ENCODE peak calls at places on chromosomes 13 and 19, in nine cellular contexts. U is CD8-positive, alpha-beta memory T cell; D is PC-9; I is psoas muscle; C is naive thymus-derived CD4-positive, alpha-beta T cell; N is cardiac muscle cell; Q is tibial nerve; X is body of pancreas; J is NT2/D1. B is an unnamed sample. For H3K4me1 and H3K9me3, the result is how much of the 10 kb centered on the place peaks cover.

GRCh38 chr19:17834350-17835181 is 13.2 kb downstream of the JAK3 start:
- DNase-seq in U (no peak), D (no peak), I (no peak), C (no peak), N (no peak), Q (no peak), X (no peak), J (no peak), B (no peak)

GRCh38 chr13:113668491-113668971 is 1.5 kb downstream of the GRK1 start:
- DNase-seq in U (no peak), D (no peak), I (no peak), C (no peak), N (no peak), Q (no peak), X (no peak), J (no peak), B (no peak)

GRCh38 chr13:109422163-109422562 is 364.2 kb downstream of the IRS2 start:
- DNase-seq in U (no peak), D (no peak), I (no peak), C (no peak), N (no peak), Q (no peak), X (no peak), J (no peak), B (no peak)

GRCh38 chr19:10431254-10431942 is 11.1 kb downstream of the PDE4A start:
- DNase-seq in U (peak), D (no peak), I (peak), C (no peak), N (peak), Q (no peak), X (peak), J (no peak), B (no peak)

GRCh38 chr13:106376411-106377112 is 158.9 kb downstream of the EFNB2 start:
- DNase-seq in U (no peak), D (peak), I (no peak), C (no peak), N (peak), Q (no peak), X (no peak), J (no peak), B (peak)

GRCh38 chr19:47839913-47840312 is 18.2 kb downstream of the CRX start:
- DNase-seq in U (no peak), D (no peak), I (no peak), C (no peak), N (peak), Q (no peak), X (no peak), J (no peak), B (peak)

GRCh38 chr19:19106061-19106551 is 32.2 kb downstream of the TMEM161A start:
- DNase-seq in U (no peak), D (no peak), I (no peak), C (no peak), N (peak), Q (no peak), X (no peak), J (no peak), B (no peak)

GRCh38 chr13:92804926-92805325 is 421.7 kb upstream of the GPC6 start:
- DNase-seq in U (no peak), D (no peak), I (no peak), C (no peak), N (no peak), Q (no peak), X (no peak), J (no peak), B (no peak)

GRCh38 chr19:29896790-29897189 is 45.2 kb upstream of the URI1 start:
- DNase-seq in U (no peak), D (no peak), I (no peak), C (no peak), N (no peak), Q (no peak), X (no peak), J (no peak), B (no peak)

GRCh38 chr19:10392120-10392519 is 11.2 kb downstream of the CDC37 start:
- DNase-seq in U (no peak), D (no peak), I (no peak), C (no peak), N (no peak), Q (no peak), X (no peak), J (no peak), B (no peak)

GRCh38 chr13:59843040-59843439 is 320.7 kb downstream of the DIAPH3 start:
- DNase-seq in U (no peak), D (no peak), I (no peak), C (no peak), N (no peak), Q (no peak), X (no peak), J (no peak), B (no peak)

GRCh38 chr19:57515218-57515617 is 11.9 kb upstream of the ZNF549 start:
- DNase-seq in U (no peak), D (no peak), I (no peak), C (no peak), N (no peak), Q (no peak), X (no peak), J (no peak), B (no peak)

GRCh38 chr13:51601601-51602348 is 17.5 kb downstream of the WDFY2 start:
- DNase-seq in U (no peak), D (peak), I (no peak), C (no peak), N (no peak), Q (no peak), X (no peak), J (no peak), B (no peak)

GRCh38 chr19:412356-413355 is 3.7 kb upstream of the C2CD4C start:
- DNase-seq in U (no peak), D (no peak), I (no peak), C (no peak), N (no peak), Q (no peak), X (no peak), J (peak), B (no peak)

GRCh38 chr13:64457976-64458375 is 2772.2 kb downstream of the PCDH9 start:
- DNase-seq in U (no peak), D (no peak), I (no peak), C (no peak), N (peak), Q (no peak), X (no peak), J (no peak), B (no peak)

GRCh38 chr13:24307211-24308067 is 1.9 kb upstream of the C1QTNF9 start:
- DNase-seq in U (no peak), D (peak), I (no peak), C (no peak), N (peak), Q (no peak), X (no peak), J (no peak), B (no peak)

GRCh38 chr13:110337287-110337686 is 30.2 kb downstream of the COL4A2 start:
- DNase-seq in U (no peak), D (no peak), I (no peak), C (no peak), N (no peak), Q (no peak), X (no peak), J (no peak), B (no peak)

GRCh38 chr13:20995245-20995829 is 66.0 kb downstream of the LATS2 start:
- DNase-seq in U (no peak), D (no peak), I (no peak), C (no peak), N (no peak), Q (no peak), X (no peak), J (no peak), B (no peak)

GRCh38 chr19:29831041-29831548 is 19.3 kb downstream of the CCNE1 start:
- DNase-seq in U (peak), D (peak), I (no peak), C (peak), N (no peak), Q (no peak), X (no peak), J (no peak), B (no peak)

GRCh38 chr13:93476175-93476574 is 249.6 kb downstream of the GPC6 start:
- DNase-seq in U (no peak), D (peak), I (no peak), C (no peak), N (peak), Q (no peak), X (no peak), J (no peak), B (no peak)

GRCh38 chr13:69704311-69704710 is 403.3 kb upstream of the ATXN8OS start:
- DNase-seq in U (no peak), D (no peak), I (no peak), C (no peak), N (no peak), Q (no peak), X (no peak), J (no peak), B (no peak)

GRCh38 chr13:49217962-49218492 is 2.1 kb upstream of the MLNR start:
- DNase-seq in U (no peak), D (no peak), I (no peak), C (no peak), N (no peak), Q (no peak), X (no peak), J (no peak), B (no peak)

GRCh38 chr13:72101768-72102400 is 234.9 kb upstream of the DACH1 start:
- DNase-seq in U (no peak), D (no peak), I (no peak), C (no peak), N (no peak), Q (no peak), X (no peak), J (no peak), B (no peak)

GRCh38 chr13:110113284-110113764 is 193.6 kb downstream of the COL4A1 start:
- DNase-seq in U (no peak), D (peak), I (peak), C (no peak), N (peak), Q (no peak), X (no peak), J (no peak), B (no peak)

GRCh38 chr13:102901615-102902305 is 55.9 kb downstream of the ERCC5 start:
- DNase-seq in U (no peak), D (no peak), I (no peak), C (no peak), N (no peak), Q (no peak), X (no peak), J (no peak), B (no peak)

GRCh38 chr19:12784394-12784870 is 6.9 kb upstream of the JUNB start:
- DNase-seq in U (peak), D (no peak), I (no peak), C (peak), N (no peak), Q (no peak), X (no peak), J (no peak), B (no peak)

DNA sequence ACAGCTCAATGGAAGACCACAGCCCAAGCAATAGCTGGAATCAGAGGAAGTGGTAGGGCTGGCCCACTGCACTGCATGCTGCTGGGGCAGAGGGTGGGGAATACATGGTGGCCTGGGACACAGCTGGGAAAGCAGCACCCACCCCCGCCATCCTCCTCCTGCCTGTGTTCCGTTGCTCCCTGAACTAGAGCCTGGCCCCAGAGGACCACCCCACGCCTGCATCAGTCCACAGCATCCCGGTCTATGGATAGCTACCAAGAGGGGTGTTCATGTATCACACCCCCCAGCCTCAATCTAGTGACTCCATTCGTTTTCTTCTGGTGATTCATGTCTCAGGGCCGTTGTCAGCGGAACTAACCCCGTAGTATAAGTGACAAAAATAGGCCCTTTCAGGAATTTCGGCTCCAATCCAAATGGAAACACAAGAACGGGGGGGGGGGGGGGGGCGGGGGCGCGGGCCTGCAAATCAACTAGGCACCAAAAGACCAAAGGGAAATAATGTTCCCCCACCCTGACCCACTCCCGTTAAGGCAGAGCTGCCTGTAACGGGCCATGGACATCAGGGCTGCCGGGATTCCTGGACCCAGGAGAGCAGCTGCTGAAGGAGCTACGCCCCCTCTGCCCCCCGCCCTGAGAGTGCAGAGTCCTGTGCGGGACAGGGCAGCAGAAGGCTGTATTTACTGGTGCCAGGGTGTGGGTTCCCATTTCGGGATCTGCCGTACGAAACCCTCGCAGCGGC is 18.9 kb upstream of the EPHX3 start:
- DNase-seq in U (no peak), D (no peak), I (peak), C (no peak), N (peak), Q (no peak), X (no peak), J (no peak), B (no peak)
- H3K4me3 ChIP-seq in U (no peak), D (no peak), I (peak), C (no peak), N (no peak), Q (no peak), X (no peak), J (no peak), B (no peak)

DNA sequence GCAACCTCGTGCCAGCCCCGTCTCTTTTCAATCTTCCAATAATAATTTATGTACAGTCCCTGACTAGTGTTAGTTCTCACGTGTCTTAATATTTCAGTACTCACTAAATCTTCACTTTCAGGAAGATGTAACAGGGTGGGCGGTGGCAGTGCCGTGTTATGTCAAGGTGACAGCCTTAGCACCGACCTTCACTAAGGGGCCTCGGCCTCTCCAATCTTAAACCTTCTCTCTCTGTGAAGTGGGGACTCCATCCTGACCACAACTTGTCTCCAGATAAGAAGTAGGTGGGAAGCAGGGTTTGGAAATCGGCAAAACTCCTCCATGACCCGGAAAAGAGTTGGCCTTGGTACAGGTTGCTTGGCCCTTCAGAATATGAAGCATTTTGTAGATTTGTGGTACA is 1.8 kb downstream of the RPS19 start:
- DNase-seq in U (no peak), D (no peak), I (no peak), C (no peak), N (no peak), Q (no peak), X (no peak), J (no peak), B (no peak)
- H3K4me1 ChIP-seq in U (half or more), D (half or more), I (under half), C (under half), N (under half), Q (under half), X (half or more), J (under half), B (under half)

GRCh38 chr13:43083750-43084149 is 60.4 kb downstream of the DNAJC15 start:
- DNase-seq in U (no peak), D (no peak), I (no peak), C (no peak), N (no peak), Q (no peak), X (no peak), J (no peak), B (no peak)
- H3K9me3 ChIP-seq in U (under half), D (under half), I (under half), C (under half), N (under half), Q (under half), X (under half), J (under half), B (under half)

GRCh38 chr19:45467115-45467455 is 711 bp upstream of the FOSB start:
- DNase-seq in U (no peak), D (no peak), I (no peak), C (no peak), N (peak), Q (no peak), X (no peak), J (no peak), B (no peak)

GRCh38 chr19:45464861-45465427 is 2.9 kb upstream of the FOSB start:
- DNase-seq in U (no peak), D (no peak), I (no peak), C (no peak), N (no peak), Q (no peak), X (no peak), J (no peak), B (no peak)

GRCh38 chr19:45463241-45463640 is 4.6 kb upstream of the FOSB start:
- DNase-seq in U (no peak), D (no peak), I (no peak), C (no peak), N (no peak), Q (no peak), X (no peak), J (no peak), B (no peak)

GRCh38 chr19:45462174-45462573 is 5.6 kb upstream of the FOSB start:
- DNase-seq in U (no peak), D (no peak), I (no peak), C (no peak), N (no peak), Q (no peak), X (no peak), J (no peak), B (no peak)

GRCh38 chr19:45464274-45464673 is 3.5 kb upstream of the FOSB start:
- DNase-seq in U (no peak), D (no peak), I (no peak), C (no peak), N (no peak), Q (no peak), X (no peak), J (no peak), B (no peak)
- H3K4me3 ChIP-seq in U (no peak), D (no peak), I (no peak), C (no peak), N (no peak), Q (no peak), X (no peak), J (no peak), B (no peak)

GRCh38 chr13:98563071-98563470 is 13.8 kb downstream of the STK24 start:
- DNase-seq in U (peak), D (no peak), I (no peak), C (peak), N (no peak), Q (no peak), X (no peak), J (no peak), B (no peak)
- H3K4me1 ChIP-seq in U (half or more), D (under half), I (half or more), C (under half), N (under half), Q (under half), X (under half), J (under half), B (under half)

GRCh38 chr19:2854849-2855248 is 12.3 kb upstream of the ZNF556 start:
- DNase-seq in U (no peak), D (no peak), I (no peak), C (no peak), N (no peak), Q (no peak), X (no peak), J (no peak), B (no peak)
- H3K9me3 ChIP-seq in U (under half), D (under half), I (half or more), C (under half), N (under half), Q (half or more), X (under half), J (half or more), B (half or more)

GRCh38 chr19:49427855-49428546 is 2.8 kb downstream of the GFY start:
- DNase-seq in U (no peak), D (peak), I (no peak), C (no peak), N (no peak), Q (no peak), X (no peak), J (no peak), B (peak)
- H3K4me3 ChIP-seq in U (no peak), D (peak), I (peak), C (peak), N (peak), Q (no peak), X (no peak), J (peak), B (peak)